ENCODE peak calls at places on chromosomes 5 and 9, in six cellular contexts. One of them, this sample, is unnamed.

GRCh38 chr9:108382267-108382666 is 473.5 kb downstream of the ACTL7B start:
- DNase-seq in IMR-90: no peak
- DNase-seq in OCI-LY7: no peak
- DNase-seq in cardiac fibroblast: no peak
- DNase-seq in esophagus squamous epithelium: no peak
- DNase-seq in omental fat pad: no peak
- DNase-seq in this sample: no peak

GRCh38 chr5:124941051-124942049 is 194.9 kb upstream of the ZNF608 start:
- DNase-seq in IMR-90: no peak
- DNase-seq in OCI-LY7: no peak
- DNase-seq in cardiac fibroblast: no peak
- DNase-seq in esophagus squamous epithelium: no peak
- DNase-seq in omental fat pad: no peak
- DNase-seq in this sample: no peak

GRCh38 chr5:145499483-145499882 is 335.7 kb downstream of the PRELID2 start:
- DNase-seq in IMR-90: peak
- DNase-seq in OCI-LY7: no peak
- DNase-seq in cardiac fibroblast: peak
- DNase-seq in esophagus squamous epithelium: no peak
- DNase-seq in omental fat pad: no peak
- DNase-seq in this sample: no peak

GRCh38 chr5:3304346-3304745 is 291.3 kb upstream of the IRX1 start:
- DNase-seq in IMR-90: no peak
- DNase-seq in OCI-LY7: no peak
- DNase-seq in cardiac fibroblast: no peak
- DNase-seq in esophagus squamous epithelium: no peak
- DNase-seq in omental fat pad: no peak
- DNase-seq in this sample: no peak

GRCh38 chr9:35914307-35914807 is 5.1 kb downstream of the SPAAR start:
- DNase-seq in IMR-90: peak
- DNase-seq in OCI-LY7: peak
- DNase-seq in cardiac fibroblast: peak
- DNase-seq in esophagus squamous epithelium: no peak
- DNase-seq in omental fat pad: no peak
- DNase-seq in this sample: no peak

GRCh38 chr5:145991044-145991575 is 54.7 kb downstream of the SH3RF2 start:
- DNase-seq in IMR-90: peak
- DNase-seq in OCI-LY7: no peak
- DNase-seq in cardiac fibroblast: peak
- DNase-seq in esophagus squamous epithelium: no peak
- DNase-seq in omental fat pad: no peak
- DNase-seq in this sample: no peak

GRCh38 chr9:113581865-113582697 is 118.6 kb downstream of the RGS3 start:
- DNase-seq in IMR-90: peak
- DNase-seq in OCI-LY7: peak
- DNase-seq in cardiac fibroblast: no peak
- DNase-seq in esophagus squamous epithelium: peak
- DNase-seq in omental fat pad: no peak
- DNase-seq in this sample: no peak

GRCh38 chr5:40414922-40415321 is 264.8 kb upstream of the PTGER4 start:
- DNase-seq in IMR-90: no peak
- DNase-seq in OCI-LY7: no peak
- DNase-seq in cardiac fibroblast: no peak
- DNase-seq in esophagus squamous epithelium: no peak
- DNase-seq in omental fat pad: no peak
- DNase-seq in this sample: no peak

GRCh38 chr5:138466058-138466899 is 1.0 kb downstream of the EGR1 start:
- DNase-seq in IMR-90: peak
- DNase-seq in OCI-LY7: no peak
- DNase-seq in cardiac fibroblast: peak
- DNase-seq in esophagus squamous epithelium: no peak
- DNase-seq in omental fat pad: no peak
- DNase-seq in this sample: no peak

GRCh38 chr9:133119461-133120342 is 1.3 kb downstream of the RALGDS start:
- DNase-seq in IMR-90: peak
- DNase-seq in OCI-LY7: no peak
- DNase-seq in cardiac fibroblast: no peak
- DNase-seq in esophagus squamous epithelium: no peak
- DNase-seq in omental fat pad: no peak
- DNase-seq in this sample: no peak

GRCh38 chr9:2934883-2935282 is 91.0 kb upstream of the PUM3 start:
- DNase-seq in IMR-90: no peak
- DNase-seq in OCI-LY7: no peak
- DNase-seq in cardiac fibroblast: no peak
- DNase-seq in esophagus squamous epithelium: no peak
- DNase-seq in omental fat pad: no peak
- DNase-seq in this sample: no peak

GRCh38 chr5:16461782-16462181 is 3.8 kb downstream of the ZNF622 start:
- DNase-seq in IMR-90: peak
- DNase-seq in OCI-LY7: no peak
- DNase-seq in cardiac fibroblast: peak
- DNase-seq in esophagus squamous epithelium: no peak
- DNase-seq in omental fat pad: no peak
- DNase-seq in this sample: no peak

GRCh38 chr5:83042507-83042906 is 34.7 kb downstream of the TMEM167A start:
- DNase-seq in IMR-90: no peak
- DNase-seq in OCI-LY7: no peak
- DNase-seq in cardiac fibroblast: no peak
- DNase-seq in esophagus squamous epithelium: no peak
- DNase-seq in omental fat pad: no peak
- DNase-seq in this sample: no peak

GRCh38 chr9:124735121-124735520 is 36.0 kb downstream of the NR6A1 start:
- DNase-seq in IMR-90: peak
- DNase-seq in OCI-LY7: peak
- DNase-seq in cardiac fibroblast: peak
- DNase-seq in esophagus squamous epithelium: no peak
- DNase-seq in omental fat pad: no peak
- DNase-seq in this sample: no peak

GRCh38 chr9:37425298-37425752 is 2.8 kb downstream of the GRHPR start:
- DNase-seq in IMR-90: no peak
- DNase-seq in OCI-LY7: no peak
- DNase-seq in cardiac fibroblast: no peak
- DNase-seq in esophagus squamous epithelium: no peak
- DNase-seq in omental fat pad: no peak
- DNase-seq in this sample: no peak

GRCh38 chr5:64766934-64767333 is 1.6 kb downstream of the SREK1IP1 start:
- DNase-seq in IMR-90: no peak
- DNase-seq in OCI-LY7: no peak
- DNase-seq in cardiac fibroblast: no peak
- DNase-seq in esophagus squamous epithelium: no peak
- DNase-seq in omental fat pad: no peak
- DNase-seq in this sample: no peak

GRCh38 chr5:64767959-64768357 is 533 bp downstream of the SREK1IP1 start:
- DNase-seq in IMR-90: peak
- DNase-seq in OCI-LY7: peak
- DNase-seq in cardiac fibroblast: no peak
- DNase-seq in esophagus squamous epithelium: no peak
- DNase-seq in omental fat pad: no peak
- DNase-seq in this sample: no peak

GRCh38 chr5:64769856-64770255 is 1.1 kb downstream of the CWC27 start:
- DNase-seq in IMR-90: no peak
- DNase-seq in OCI-LY7: no peak
- DNase-seq in cardiac fibroblast: no peak
- DNase-seq in esophagus squamous epithelium: no peak
- DNase-seq in omental fat pad: no peak
- DNase-seq in this sample: no peak

GRCh38 chr5:64766105-64766504 is 2.4 kb downstream of the SREK1IP1 start:
- DNase-seq in IMR-90: peak
- DNase-seq in OCI-LY7: no peak
- DNase-seq in cardiac fibroblast: no peak
- DNase-seq in esophagus squamous epithelium: no peak
- DNase-seq in omental fat pad: no peak
- DNase-seq in this sample: no peak

DNA sequence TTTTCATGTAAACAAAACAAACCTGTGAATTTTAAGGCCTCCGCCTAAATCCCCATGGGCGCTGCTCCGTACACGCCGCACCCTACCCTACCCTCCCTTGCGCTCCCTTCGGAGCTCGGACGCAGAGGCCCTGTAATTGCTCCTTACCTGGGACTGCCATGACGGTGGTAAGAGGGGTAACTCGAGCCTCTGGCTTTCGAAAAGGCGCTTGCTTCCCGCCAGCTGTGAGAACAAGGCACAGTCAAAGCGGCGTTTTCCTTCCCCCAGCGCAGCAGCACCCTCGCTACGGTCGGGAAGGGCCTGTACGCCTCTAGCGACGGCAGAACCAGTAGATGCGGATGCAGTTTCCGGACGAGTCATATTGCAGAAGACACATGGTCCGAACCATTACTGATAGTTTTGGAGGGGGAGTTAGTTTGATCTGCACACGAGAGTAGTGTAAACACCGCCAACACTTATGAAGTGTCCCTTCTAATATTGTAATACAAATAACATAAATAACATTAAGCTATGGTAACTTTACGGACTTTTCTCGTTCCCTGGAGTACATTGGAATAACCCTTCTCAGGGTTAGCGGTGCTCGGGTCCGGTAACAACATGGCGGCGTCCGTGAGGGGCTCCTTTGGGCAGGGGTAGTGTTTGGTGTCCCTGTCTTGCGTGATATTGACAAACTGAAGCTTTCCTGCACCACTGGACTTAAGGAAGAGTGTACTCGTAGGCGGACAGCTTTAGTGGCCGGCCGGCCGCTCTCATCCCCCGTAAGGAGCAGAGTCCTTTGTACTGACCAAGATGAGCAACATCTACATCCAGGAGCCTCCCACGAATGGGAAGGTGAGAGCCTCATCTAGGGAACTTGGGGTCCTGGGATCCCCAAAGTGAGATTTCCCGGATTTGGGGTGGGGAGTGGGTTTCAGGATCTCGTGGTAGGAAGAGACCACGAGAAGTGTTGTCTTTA is at the start of the genes CWC27 and SREK1IP1:
- DNase-seq in IMR-90: peak
- DNase-seq in OCI-LY7: peak
- DNase-seq in cardiac fibroblast: peak
- DNase-seq in esophagus squamous epithelium: peak
- DNase-seq in omental fat pad: peak
- DNase-seq in this sample: peak
- TF ChIP-seq CTCF in IMR-90: peak
- TF ChIP-seq CTCF in OCI-LY7: no peak
- TF ChIP-seq CTCF in cardiac fibroblast: peak
- TF ChIP-seq CTCF in esophagus squamous epithelium: no peak
- TF ChIP-seq CTCF in omental fat pad: no peak
- TF ChIP-seq CTCF in this sample: no peak

DNA sequence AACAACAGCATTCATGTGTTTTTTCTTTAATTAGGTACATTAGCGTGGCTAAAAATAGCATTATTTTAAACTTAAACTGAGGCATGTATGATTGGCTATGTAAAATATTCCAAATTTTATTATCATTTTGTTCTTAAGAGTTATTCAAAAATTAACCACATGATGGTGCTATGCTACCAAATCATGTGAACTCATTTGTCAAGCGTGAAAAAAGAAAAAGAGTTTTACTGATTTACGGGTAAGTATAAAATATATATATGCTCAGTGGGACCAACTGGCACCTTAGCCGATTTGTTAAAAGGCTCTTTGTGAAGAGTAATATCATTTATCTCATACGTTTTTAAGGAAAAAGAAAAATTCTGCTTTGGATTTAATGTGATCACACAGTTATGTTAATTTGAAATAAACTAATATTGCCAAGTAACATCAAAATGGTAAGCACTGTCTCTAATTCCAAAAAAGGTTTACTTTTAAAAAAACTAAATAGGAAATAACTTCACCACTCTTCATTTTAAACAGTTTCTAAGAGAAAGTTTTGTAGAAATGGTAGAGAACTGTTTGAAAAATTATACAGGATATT is 1042.3 kb downstream of the CDH12 start:
- DNase-seq in IMR-90: peak
- DNase-seq in OCI-LY7: peak
- DNase-seq in cardiac fibroblast: peak
- DNase-seq in esophagus squamous epithelium: no peak
- DNase-seq in omental fat pad: no peak
- DNase-seq in this sample: no peak
- TF ChIP-seq CTCF in IMR-90: peak
- TF ChIP-seq CTCF in OCI-LY7: peak
- TF ChIP-seq CTCF in cardiac fibroblast: peak
- TF ChIP-seq CTCF in esophagus squamous epithelium: peak
- TF ChIP-seq CTCF in omental fat pad: no peak
- TF ChIP-seq CTCF in this sample: peak

DNA sequence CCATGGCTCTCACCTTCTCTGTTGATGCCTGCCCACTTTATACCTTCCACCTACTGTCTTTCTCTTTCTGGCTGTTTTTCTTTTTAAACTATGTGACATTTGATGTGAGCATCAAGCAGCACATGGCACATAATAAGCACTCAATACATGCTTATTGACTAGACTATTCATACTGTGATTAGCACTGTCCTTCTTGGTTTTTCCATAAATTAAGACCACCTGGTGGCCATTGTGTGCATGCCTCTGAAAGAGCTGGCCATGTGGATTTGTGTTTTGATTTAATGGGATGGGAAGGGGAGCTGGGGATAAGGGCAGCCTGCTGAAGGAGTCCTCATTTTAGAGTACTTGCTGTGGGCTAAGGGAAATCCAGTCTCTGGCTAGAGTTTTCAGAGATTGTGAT is 79.4 kb downstream of the ARHGEF28 start:
- DNase-seq in IMR-90: no peak
- DNase-seq in OCI-LY7: no peak
- DNase-seq in cardiac fibroblast: no peak
- DNase-seq in esophagus squamous epithelium: no peak
- DNase-seq in omental fat pad: no peak
- DNase-seq in this sample: no peak
- TF ChIP-seq CTCF in IMR-90: no peak
- TF ChIP-seq CTCF in OCI-LY7: no peak
- TF ChIP-seq CTCF in cardiac fibroblast: peak
- TF ChIP-seq CTCF in esophagus squamous epithelium: no peak
- TF ChIP-seq CTCF in omental fat pad: no peak
- TF ChIP-seq CTCF in this sample: no peak

DNA sequence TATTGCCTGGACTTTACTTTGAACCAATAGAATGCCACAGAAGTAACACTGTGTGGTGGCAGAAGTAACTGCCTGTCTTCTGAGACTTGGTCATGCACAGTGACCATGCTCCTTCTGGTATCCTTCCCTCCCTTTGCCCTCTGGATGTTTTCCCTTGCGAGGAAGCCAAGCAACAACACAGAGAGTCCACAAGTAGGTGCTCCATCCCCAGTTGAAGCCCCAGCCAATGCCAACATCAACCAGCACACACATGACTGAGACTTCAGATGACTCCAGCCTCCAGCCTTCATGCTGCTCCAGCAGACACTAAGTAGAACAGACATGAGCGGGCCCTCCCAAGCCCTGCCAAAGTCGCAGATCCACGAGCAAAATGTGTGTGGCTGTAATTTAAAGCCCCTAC is 129.6 kb downstream of the EPB41L4A start:
- DNase-seq in IMR-90: no peak
- DNase-seq in OCI-LY7: no peak
- DNase-seq in cardiac fibroblast: no peak
- DNase-seq in esophagus squamous epithelium: no peak
- DNase-seq in omental fat pad: no peak
- DNase-seq in this sample: no peak
- TF ChIP-seq CTCF in IMR-90: no peak
- TF ChIP-seq CTCF in OCI-LY7: no peak
- TF ChIP-seq CTCF in cardiac fibroblast: no peak
- TF ChIP-seq CTCF in esophagus squamous epithelium: no peak
- TF ChIP-seq CTCF in omental fat pad: no peak
- TF ChIP-seq CTCF in this sample: no peak

This sample was measured in mesothelial cell of epicardium.